ENCODE peak calls at places on chromosomes 12 and 14, in ten cellular contexts. V is cardiac muscle cell; X is MG63; U is GM12864; M is fibroblast of mammary gland; G is transverse colon; L is uterus; W is effector memory CD4-positive, alpha-beta T cell; Q is A549; Z is SJSA1. K is an unnamed sample.

GRCh38 chr12:62519043-62519442 is 52.4 kb downstream of the MON2 start:
- DNase-seq in L (peak; percentile 19), W (no peak), G (no peak), Q (no peak), Z (no peak), U (no peak), V (no peak), M (no peak), X (no peak), K (peak; percentile 12)

GRCh38 chr12:49647827-49648721 is 24.7 kb downstream of the PRPF40B start:
- DNase-seq in U (no peak), V (no peak), Z (no peak), Q (no peak), L (no peak), X (no peak), G (no peak), M (no peak), W (no peak), K (no peak)

GRCh38 chr12:28209782-28210181 is 19.5 kb downstream of the CCDC91 start:
- DNase-seq in G (no peak), U (no peak), M (peak; percentile 48), Z (no peak), W (no peak), X (no peak), Q (peak; percentile 51), L (no peak), V (no peak), K (no peak)

GRCh38 chr12:115232455-115233156 is 548.6 kb upstream of the TBX3 start:
- DNase-seq in Z (peak; percentile 6), X (no peak), W (no peak), L (no peak), V (peak; percentile 77), M (peak; percentile 98), G (no peak), Q (no peak), U (no peak), K (no peak)

GRCh38 chr14:35342160-35343010 is 50.2 kb downstream of the PSMA6 start:
- DNase-seq in Z (no peak), V (peak; percentile 42), W (no peak), X (peak; percentile 77), Q (no peak), M (peak; percentile 69), L (no peak), U (no peak), G (no peak), K (peak; percentile 77)

GRCh38 chr12:19597304-19598066 is 158.2 kb downstream of the AEBP2 start:
- DNase-seq in Z (no peak), L (no peak), X (no peak), Q (no peak), W (no peak), M (no peak), V (no peak), U (no peak), G (no peak), K (no peak)

GRCh38 chr12:27785882-27786570 is 6.0 kb upstream of the MANSC4 start:
- DNase-seq in V (peak; percentile 59), U (no peak), G (no peak), Z (peak; percentile 69), Q (no peak), W (no peak), L (no peak), M (peak; percentile 53), X (no peak), K (no peak)

GRCh38 chr12:43277630-43278267 is 274.3 kb downstream of the ADAMTS20 start:
- DNase-seq in Z (peak; percentile 3), G (no peak), U (no peak), V (peak; percentile 64), L (no peak), X (no peak), W (no peak), Q (peak; percentile 81), M (peak; percentile 51), K (no peak)

GRCh38 chr12:65171073-65171472 is 1.7 kb downstream of the LEMD3 start:
- DNase-seq in U (no peak), V (peak; percentile 10), G (no peak), W (no peak), Z (no peak), M (peak; percentile 32), X (no peak), Q (no peak), L (no peak), K (no peak)

GRCh38 chr12:26869908-26870459 is 37.0 kb upstream of the ITPR2 start:
- DNase-seq in U (no peak), M (no peak), Z (no peak), Q (no peak), V (no peak), G (no peak), L (no peak), W (no peak), X (no peak), K (no peak)

GRCh38 chr14:93939304-93940229 is 12.4 kb downstream of the FAM181A start:
- DNase-seq in X (peak; percentile 67), U (peak; percentile 55), L (peak; percentile 77), W (peak; percentile 83), V (peak; percentile 76), G (peak; percentile 87), Q (peak; percentile 81), Z (peak; percentile 61), M (peak; percentile 62), K (peak; percentile 80)

GRCh38 chr14:20671597-20672283 is 12.6 kb upstream of the RNASE4 start:
- DNase-seq in Z (no peak), G (no peak), M (no peak), V (no peak), Q (peak; percentile 51), W (no peak), X (no peak), L (no peak), U (no peak), K (no peak)

GRCh38 chr14:103056322-103057027 is 874 bp downstream of the CDC42BPB start:
- DNase-seq in Z (no peak), V (peak; percentile 85), G (peak; percentile 76), L (peak; percentile 69), W (no peak), U (no peak), X (peak; percentile 82), Q (peak; percentile 73), M (peak; percentile 72), K (peak; percentile 87)

GRCh38 chr14:90656986-90657385 is 159.2 kb downstream of the TTC7B start:
- DNase-seq in U (no peak), Z (no peak), M (no peak), X (no peak), V (no peak), W (no peak), G (no peak), L (no peak), Q (no peak), K (peak; percentile 40)

GRCh38 chr14:91872517-91873470 is 5.5 kb upstream of the TC2N start:
- DNase-seq in L (peak; percentile 63), Z (no peak), X (peak; percentile 85), G (peak; percentile 90), M (peak; percentile 89), Q (peak; percentile 89), U (no peak), V (peak; percentile 91), W (peak; percentile 57), K (peak; percentile 68)

DNA sequence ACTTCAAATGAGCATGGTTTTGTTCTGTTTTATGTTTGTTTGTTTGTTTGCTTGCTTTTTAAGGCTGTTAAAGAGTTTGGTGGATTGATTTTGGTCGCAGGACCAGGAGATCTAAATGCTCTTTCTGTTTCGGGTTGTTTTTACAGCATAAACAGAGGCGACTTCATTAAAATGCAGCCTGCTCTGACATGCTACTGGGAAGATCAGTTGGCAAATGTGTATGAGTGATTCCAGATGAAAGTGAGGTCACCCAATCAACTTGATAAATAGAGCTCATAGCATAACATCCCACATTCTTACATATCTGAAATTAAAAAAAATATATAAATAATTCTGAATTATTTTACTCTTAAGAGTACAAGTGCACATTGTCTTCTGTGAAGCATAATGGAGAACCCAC is 947.7 kb downstream of the GALC start:
- DNase-seq in Z (no peak), W (no peak), G (no peak), U (no peak), L (no peak), M (peak; percentile 15), X (no peak), V (no peak), Q (no peak), K (no peak)
- H3K4me3 ChIP-seq in Z (no peak overlapping the region), W (no peak overlapping the region), G (no peak overlapping the region), U (no peak overlapping the region), L (no peak overlapping the region), M (no peak overlapping the region), X (no peak overlapping the region), V (no peak overlapping the region), Q (no peak overlapping the region), K (no peak overlapping the region)

GRCh38 chr12:128337456-128338160 is 70.6 kb downstream of the TMEM132C start:
- DNase-seq in Z (no peak), M (no peak), L (no peak), G (no peak), W (no peak), Q (no peak), X (no peak), V (no peak), U (no peak), K (no peak)
- H3K4me3 ChIP-seq in Z (no peak overlapping the region), M (no peak overlapping the region), L (no peak overlapping the region), G (no peak overlapping the region), W (no peak overlapping the region), Q (no peak overlapping the region), X (no peak overlapping the region), V (no peak overlapping the region), U (no peak overlapping the region), K (no peak overlapping the region)

GRCh38 chr12:109099426-109100020 is 2.1 kb downstream of the UNG start:
- DNase-seq in Q (no peak), L (no peak), Z (no peak), G (no peak), X (no peak), M (no peak), U (no peak), W (no peak), V (no peak), K (no peak)
- H3K4me3 ChIP-seq in Q (peak overlapping the region; percentile 91), L (peak overlapping the region; percentile 89), Z (no peak overlapping the region), G (no peak overlapping the region), X (peak overlapping the region; percentile 90), M (no peak overlapping the region), U (no peak overlapping the region), W (peak overlapping the region; percentile 73), V (peak overlapping the region; percentile 54), K (peak overlapping the region; percentile 73)

GRCh38 chr12:98983647-98984046 is 338.6 kb downstream of the APAF1 start:
- DNase-seq in X (no peak), W (no peak), M (peak; percentile 84), U (no peak), Q (no peak), Z (no peak), V (no peak), G (no peak), L (no peak), K (no peak)
- H3K4me3 ChIP-seq in X (no peak overlapping the region), W (no peak overlapping the region), M (no peak overlapping the region), U (no peak overlapping the region), Q (no peak overlapping the region), Z (no peak overlapping the region), V (no peak overlapping the region), G (no peak overlapping the region), L (no peak overlapping the region), K (no peak overlapping the region)

GRCh38 chr12:25082628-25083027 is 112.3 kb downstream of the DNAI7 start:
- DNase-seq in Q (no peak), X (no peak), W (no peak), U (no peak), M (no peak), L (no peak), G (no peak), Z (no peak), V (no peak), K (no peak)
- H3K4me3 ChIP-seq in Q (no peak overlapping the region), X (no peak overlapping the region), W (no peak overlapping the region), U (no peak overlapping the region), M (no peak overlapping the region), L (no peak overlapping the region), G (no peak overlapping the region), Z (no peak overlapping the region), V (no peak overlapping the region), K (no peak overlapping the region)

K was measured in heart left ventricle.